ENCODE peak calls at places on chromosomes 1 and 21, in ten cellular contexts. Z is memory B cell; I is caudate nucleus; R is breast epithelium; G is NCI-H1930; O is Right ventricle myocardium inferior; T is progenitor cell of endocrine pancreas; J is NCI-H2081; Q is T-helper 1 cell; N is stimulated activated CD4-positive, alpha-beta T cell treated with anti-CD3 and anti-CD28 coated beads, Interleukin-2, amount 100 ng/mL, for 48 hours. M is an unnamed sample.

GRCh38 chr1:71196685-71197084 is 115.8 kb upstream of the ZRANB2 start:
- DNase-seq in G (no peak), O (no peak), N (no peak), I (no peak), R (no peak), T (no peak), Q (no peak), Z (no peak), J (peak), M (no peak)

GRCh38 chr1:53619811-53620619 is 118.9 kb downstream of the GLIS1 start:
- DNase-seq in N (no peak), Q (no peak), I (peak), J (no peak), G (no peak), R (no peak), T (no peak), O (no peak), Z (no peak), M (no peak)

GRCh38 chr1:53508991-53509663 is 49.9 kb downstream of the DMRTB1 start:
- DNase-seq in Z (no peak), O (peak), Q (no peak), R (no peak), I (no peak), T (no peak), N (no peak), J (no peak), G (no peak), M (no peak)

GRCh38 chr1:200550367-200550766 is 70.2 kb downstream of the KIF14 start:
- DNase-seq in Z (no peak), Q (no peak), R (no peak), G (no peak), I (no peak), T (no peak), N (no peak), J (no peak), O (no peak), M (no peak)

GRCh38 chr1:32872189-32872898 is 1.6 kb upstream of the FNDC5 start:
- DNase-seq in Q (peak), J (peak), G (peak), R (no peak), N (peak), Z (peak), T (peak), O (no peak), I (peak), M (peak)

GRCh38 chr1:41492341-41492848 is 7.9 kb upstream of the EDN2 start:
- DNase-seq in Z (no peak), O (no peak), Q (no peak), I (no peak), J (no peak), R (no peak), N (peak), G (no peak), T (no peak), M (no peak)

GRCh38 chr1:181319903-181320302 is 163.4 kb upstream of the CACNA1E start:
- DNase-seq in Q (no peak), N (no peak), R (no peak), J (no peak), O (no peak), I (no peak), G (no peak), Z (no peak), T (no peak), M (no peak)

GRCh38 chr1:201898992-201899391 is 10.3 kb downstream of the SHISA4 start:
- DNase-seq in J (no peak), G (no peak), Z (no peak), I (no peak), O (no peak), T (no peak), N (no peak), R (no peak), Q (no peak), M (no peak)

GRCh38 chr21:15365751-15366392 is 301.1 kb upstream of the NRIP1 start:
- DNase-seq in Z (no peak), O (no peak), Q (no peak), R (no peak), G (no peak), N (no peak), I (no peak), J (no peak), T (no peak), M (no peak)

GRCh38 chr21:35342440-35342839 is 293.3 kb upstream of the RUNX1 start:
- DNase-seq in N (peak), O (no peak), Q (no peak), G (no peak), T (no peak), I (no peak), J (no peak), R (no peak), Z (no peak), M (peak)

GRCh38 chr1:8913457-8913856 is 32.2 kb upstream of the CA6 start:
- DNase-seq in G (no peak), I (no peak), R (no peak), J (no peak), T (no peak), Q (no peak), N (no peak), O (no peak), Z (no peak), M (no peak)

GRCh38 chr1:153962088-153963029 is 978 bp downstream of the SLC39A1 start:
- DNase-seq in N (no peak), Z (no peak), I (no peak), O (peak), R (peak), T (no peak), G (no peak), J (no peak), Q (no peak), M (no peak)

GRCh38 chr21:29155118-29155932 is 24.9 kb downstream of the MAP3K7CL start:
- DNase-seq in N (no peak), O (peak), R (peak), T (no peak), Q (no peak), G (no peak), J (no peak), I (no peak), Z (no peak), M (no peak)

GRCh38 chr1:71542155-71542554 is 461.3 kb upstream of the ZRANB2 start:
- DNase-seq in O (no peak), T (no peak), R (no peak), Q (no peak), G (no peak), Z (no peak), I (no peak), J (no peak), N (no peak), M (no peak)

GRCh38 chr1:60488857-60489256 is 415.3 kb upstream of the C1orf87 start:
- DNase-seq in Q (no peak), G (no peak), R (no peak), I (no peak), O (no peak), Z (no peak), T (no peak), J (no peak), N (no peak), M (no peak)

GRCh38 chr1:172381981-172382380 is 38.5 kb upstream of the C1orf105 start:
- DNase-seq in G (no peak), O (no peak), N (no peak), T (no peak), Q (no peak), I (no peak), Z (no peak), J (no peak), R (no peak), M (no peak)